ENCODE peak calls at places on chromosomes 5 and 9, in six cellular contexts. D, G, R, T, N and Q are unnamed samples.

GRCh38 chr9:5428794-5429528 is 8.8 kb downstream of the PLGRKT start:
- DNase-seq in G (no peak), D (no peak), R (no peak), N (no peak), T (no peak), Q (no peak)

GRCh38 chr9:27352457-27353188 is 55.7 kb upstream of the EQTN start:
- DNase-seq in T (no peak), R (no peak), N (no peak), G (no peak), D (peak; percentile 19), Q (no peak)

GRCh38 chr9:101631892-101632291 is 37.1 kb upstream of the PPP3R2 start:
- DNase-seq in T (no peak), G (no peak), D (no peak), R (no peak), N (no peak), Q (no peak)

GRCh38 chr9:33778700-33779351 is 16.5 kb upstream of the PRSS3 start:
- DNase-seq in G (peak; percentile 27), D (peak; percentile 56), T (no peak), N (peak; percentile 5), R (peak; percentile 65), Q (peak; percentile 71)

GRCh38 chr5:14039576-14039975 is 95.1 kb upstream of the DNAH5 start:
- DNase-seq in N (no peak), G (no peak), D (no peak), T (no peak), R (no peak), Q (no peak)

GRCh38 chr5:1793966-1794895 is 5.4 kb downstream of the MRPL36 start:
- DNase-seq in T (no peak), N (no peak), R (no peak), G (no peak), D (no peak), Q (no peak)

GRCh38 chr9:92525306-92525705 is 10.5 kb downstream of the ECM2 start:
- DNase-seq in T (no peak), R (no peak), G (no peak), D (no peak), N (no peak), Q (no peak)

GRCh38 chr5:150506571-150507282 is 1.2 kb upstream of the NDST1 start:
- DNase-seq in G (no peak), D (no peak), T (no peak), R (no peak), N (no peak), Q (no peak)

GRCh38 chr5:82540301-82540700 is 262.1 kb upstream of the RPS23 start:
- DNase-seq in N (no peak), R (no peak), D (no peak), T (no peak), G (no peak), Q (no peak)